ENCODE peak calls at places on chromosomes 13 and 19, in five cellular contexts. C, R, U, E and V are unnamed samples.

GRCh38 chr13:75675421-75675820 is 39.3 kb downstream of the LMO7 start:
- DNase-seq in E (no peak), R (no peak), C (no peak), U (no peak), V (no peak)

GRCh38 chr13:68940049-68940448 is 1167.6 kb upstream of the ATXN8OS start:
- DNase-seq in C (no peak), E (no peak), U (no peak), R (no peak), V (no peak)

GRCh38 chr13:75365724-75366173 is 116.2 kb downstream of the TBC1D4 start:
- DNase-seq in E (no peak), R (no peak), C (no peak), U (peak; percentile 86), V (peak; percentile 62)

GRCh38 chr19:27660428-27660827 is 1552.5 kb downstream of the UQCRFS1 start:
- DNase-seq in U (no peak), E (no peak), R (no peak), C (no peak), V (no peak)

GRCh38 chr19:54164369-54165068 is 5.0 kb upstream of the LENG1 start:
- DNase-seq in U (peak; percentile 54), C (peak; percentile 96), R (no peak), E (peak; percentile 76), V (peak; percentile 60)

GRCh38 chr13:110542311-110542796 is 19.2 kb downstream of the RAB20 start:
- DNase-seq in E (no peak), U (no peak), R (no peak), C (no peak), V (no peak)

GRCh38 chr19:8373867-8374813 is 10.2 kb downstream of the ANGPTL4 start:
- DNase-seq in R (no peak), C (no peak), E (no peak), U (no peak), V (no peak)

GRCh38 chr13:31929031-31929770 is 102.4 kb upstream of the FRY start:
- DNase-seq in E (no peak), U (no peak), R (no peak), C (no peak), V (no peak)

GRCh38 chr13:44362394-44363040 is 11.1 kb upstream of the SERP2 start:
- DNase-seq in E (no peak), U (peak; percentile 80), R (no peak), C (no peak), V (no peak)

GRCh38 chr13:36344886-36345437 is 1.2 kb downstream of the SPART start:
- DNase-seq in C (no peak), U (no peak), E (no peak), R (no peak), V (no peak)

GRCh38 chr19:29326351-29326750 is 113.4 kb upstream of the UQCRFS1 start:
- DNase-seq in E (no peak), C (no peak), R (no peak), U (no peak), V (no peak)

GRCh38 chr19:15248106-15248505 is 15.9 kb upstream of the EPHX3 start:
- DNase-seq in R (no peak), C (no peak), U (no peak), E (no peak), V (no peak)

GRCh38 chr13:46831588-46832194 is 34.7 kb upstream of the ESD start:
- DNase-seq in C (no peak), E (no peak), R (peak; percentile 52), U (peak; percentile 68), V (peak; percentile 83)

GRCh38 chr19:18763674-18764590 is 27.2 kb downstream of the COMP start:
- DNase-seq in U (no peak), C (no peak), R (no peak), E (no peak), V (no peak)

GRCh38 chr19:18761531-18762110 is 29.5 kb downstream of the COMP start:
- DNase-seq in U (no peak), C (no peak), E (no peak), R (no peak), V (no peak)

GRCh38 chr19:18762125-18763023 is 28.7 kb downstream of the COMP start:
- DNase-seq in U (no peak), R (no peak), C (no peak), E (no peak), V (no peak)

GRCh38 chr19:18759435-18760426 is 31.4 kb downstream of the COMP start:
- DNase-seq in R (no peak), C (no peak), U (no peak), E (no peak), V (no peak)

GRCh38 chr19:18760440-18761383 is 30.4 kb downstream of the COMP start:
- DNase-seq in E (no peak), C (no peak), R (no peak), U (no peak), V (no peak)
- H2BK12ac ChIP-seq in E (no peak overlapping the region), C (no peak overlapping the region), R (no peak overlapping the region), U (no peak overlapping the region), V (no peak overlapping the region)

GRCh38 chr19:16585808-16586476 is 13.7 kb upstream of the SLC35E1 start:
- DNase-seq in R (no peak), C (no peak), U (peak; percentile 42), E (no peak), V (peak; percentile 40)

GRCh38 chr19:16586477-16586871 is 14.3 kb upstream of the SLC35E1 start:
- DNase-seq in E (no peak), U (no peak), R (no peak), C (no peak), V (no peak)

GRCh38 chr19:16588089-16588823 is 16.0 kb upstream of the SLC35E1 start:
- DNase-seq in U (no peak), C (peak; percentile 45), R (no peak), E (no peak), V (no peak)

GRCh38 chr19:16588824-16589577 is 16.8 kb upstream of the SLC35E1 start:
- DNase-seq in R (no peak), U (no peak), C (no peak), E (no peak), V (no peak)

GRCh38 chr19:16587031-16588023 is 15.1 kb upstream of the SLC35E1 start:
- DNase-seq in R (no peak), U (peak; percentile 82), E (no peak), C (no peak), V (peak; percentile 25)
- H3K9ac ChIP-seq in R (peak overlapping the region; percentile 45), U (peak overlapping the region; percentile 14), E (no peak overlapping the region), C (no peak overlapping the region), V (no peak overlapping the region)

DNA sequence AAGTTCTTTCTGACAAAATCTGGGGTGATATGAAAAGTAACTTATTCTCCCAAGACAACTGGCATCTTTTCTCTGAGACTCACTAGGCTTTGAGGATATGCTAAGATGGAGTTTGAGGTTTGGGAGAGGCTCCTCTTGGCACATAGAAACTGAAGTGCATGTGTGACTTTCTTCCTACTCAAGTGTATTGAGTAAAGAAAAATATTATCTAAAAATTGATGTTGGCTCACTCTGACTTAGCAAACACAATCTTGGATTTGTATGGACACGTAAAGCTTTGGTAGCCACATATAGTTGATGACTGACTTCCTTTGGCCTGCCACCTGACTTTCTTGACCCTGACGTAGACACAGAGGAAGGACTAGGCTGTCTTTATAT is 71.1 kb upstream of the KLF12 start:
- DNase-seq in C (no peak), R (no peak), E (no peak), U (no peak), V (no peak)
- H4K91ac ChIP-seq in C (no peak overlapping the region), R (no peak overlapping the region), E (no peak overlapping the region), U (no peak overlapping the region), V (no peak overlapping the region)

GRCh38 chr13:47865883-47866282 is 135.2 kb downstream of the SUCLA2 start:
- DNase-seq in U (no peak), R (no peak), C (no peak), E (no peak), V (no peak)
- H2BK12ac ChIP-seq in U (no peak overlapping the region), R (no peak overlapping the region), C (no peak overlapping the region), E (no peak overlapping the region), V (no peak overlapping the region)

GRCh38 chr13:109288151-109288709 is 498.2 kb downstream of the IRS2 start:
- DNase-seq in C (no peak), E (no peak), R (no peak), U (no peak), V (no peak)
- H3K9ac ChIP-seq in C (no peak overlapping the region), E (no peak overlapping the region), R (no peak overlapping the region), U (no peak overlapping the region), V (no peak overlapping the region)

DNA sequence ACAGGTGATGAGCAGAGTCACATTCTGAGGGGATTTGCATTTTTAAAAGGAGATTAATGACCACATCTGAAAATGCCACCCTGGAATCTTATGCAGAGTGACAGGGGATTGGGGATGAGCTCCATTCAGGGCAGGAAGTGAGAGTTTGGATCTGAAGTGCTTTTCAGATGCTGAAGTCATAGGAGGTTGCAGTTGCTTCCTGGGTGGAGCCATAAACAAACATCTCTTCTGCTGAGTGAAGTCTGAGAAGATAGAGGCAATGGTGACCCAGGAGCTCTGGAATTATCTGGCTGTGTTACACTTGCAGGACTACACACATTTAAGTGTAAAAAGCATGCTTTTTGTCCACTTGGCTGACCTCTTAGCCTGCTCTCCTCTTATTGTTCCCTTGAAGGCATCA is 51.4 kb upstream of the PSG8 start:
- DNase-seq in C (no peak), U (no peak), R (no peak), E (no peak), V (no peak)
- H4K91ac ChIP-seq in C (no peak overlapping the region), U (no peak overlapping the region), R (no peak overlapping the region), E (no peak overlapping the region), V (no peak overlapping the region)